ENCODE peak calls at places on chromosomes 7 and 10, in six cellular contexts. One of them, this sample, is unnamed.

GRCh38 chr10:44569193-44570091 is 184.5 kb upstream of the CXCL12 start:
- DNase-seq in cardiac septum: no peak
- DNase-seq in astrocyte of the spinal cord: peak; percentile 87
- DNase-seq in MCF 10A: peak; percentile 50
- DNase-seq in AG10803: peak; percentile 96
- DNase-seq in central memory CD4-positive, alpha-beta T cell: no peak
- DNase-seq in this sample: peak; percentile 88

GRCh38 chr10:93873427-93874115 is 20.2 kb upstream of the SLC35G1 start:
- DNase-seq in cardiac septum: no peak
- DNase-seq in astrocyte of the spinal cord: peak; percentile 53
- DNase-seq in MCF 10A: peak; percentile 53
- DNase-seq in AG10803: peak; percentile 56
- DNase-seq in central memory CD4-positive, alpha-beta T cell: no peak
- DNase-seq in this sample: peak; percentile 20

GRCh38 chr7:126052229-126052628 is 1122.6 kb upstream of the POT1 start:
- DNase-seq in cardiac septum: no peak
- DNase-seq in astrocyte of the spinal cord: no peak
- DNase-seq in MCF 10A: no peak
- DNase-seq in AG10803: no peak
- DNase-seq in central memory CD4-positive, alpha-beta T cell: no peak
- DNase-seq in this sample: no peak

GRCh38 chr7:24717247-24717622 is 40.0 kb downstream of the GSDME start:
- DNase-seq in cardiac septum: peak; percentile 46
- DNase-seq in astrocyte of the spinal cord: no peak
- DNase-seq in MCF 10A: no peak
- DNase-seq in AG10803: no peak
- DNase-seq in central memory CD4-positive, alpha-beta T cell: no peak
- DNase-seq in this sample: no peak

GRCh38 chr7:92955081-92955480 is 118.7 kb upstream of the CDK6 start:
- DNase-seq in cardiac septum: no peak
- DNase-seq in astrocyte of the spinal cord: no peak
- DNase-seq in MCF 10A: no peak
- DNase-seq in AG10803: no peak
- DNase-seq in central memory CD4-positive, alpha-beta T cell: no peak
- DNase-seq in this sample: no peak

GRCh38 chr7:142897691-142898090 is 12.1 kb upstream of the TRPV6 start:
- DNase-seq in cardiac septum: no peak
- DNase-seq in astrocyte of the spinal cord: no peak
- DNase-seq in MCF 10A: no peak
- DNase-seq in AG10803: no peak
- DNase-seq in central memory CD4-positive, alpha-beta T cell: no peak
- DNase-seq in this sample: no peak

GRCh38 chr7:123494193-123494796 is 40.1 kb downstream of the IQUB start:
- DNase-seq in cardiac septum: no peak
- DNase-seq in astrocyte of the spinal cord: peak; percentile 43
- DNase-seq in MCF 10A: peak; percentile 67
- DNase-seq in AG10803: peak; percentile 35
- DNase-seq in central memory CD4-positive, alpha-beta T cell: peak; percentile 35
- DNase-seq in this sample: peak; percentile 44

GRCh38 chr7:96663457-96663856 is 46.2 kb downstream of the SEM1 start:
- DNase-seq in cardiac septum: no peak
- DNase-seq in astrocyte of the spinal cord: no peak
- DNase-seq in MCF 10A: no peak
- DNase-seq in AG10803: no peak
- DNase-seq in central memory CD4-positive, alpha-beta T cell: no peak
- DNase-seq in this sample: no peak

GRCh38 chr7:36186841-36187240 is 33.8 kb downstream of the EEPD1 start:
- DNase-seq in cardiac septum: no peak
- DNase-seq in astrocyte of the spinal cord: no peak
- DNase-seq in MCF 10A: no peak
- DNase-seq in AG10803: no peak
- DNase-seq in central memory CD4-positive, alpha-beta T cell: no peak
- DNase-seq in this sample: no peak

GRCh38 chr7:29642494-29643155 is 79.0 kb downstream of the PRR15 start:
- DNase-seq in cardiac septum: no peak
- DNase-seq in astrocyte of the spinal cord: peak; percentile 4
- DNase-seq in MCF 10A: no peak
- DNase-seq in AG10803: no peak
- DNase-seq in central memory CD4-positive, alpha-beta T cell: no peak
- DNase-seq in this sample: no peak

GRCh38 chr10:89206402-89207180 is 526 bp downstream of the CH25H start:
- DNase-seq in cardiac septum: no peak
- DNase-seq in astrocyte of the spinal cord: no peak
- DNase-seq in MCF 10A: no peak
- DNase-seq in AG10803: peak; percentile 56
- DNase-seq in central memory CD4-positive, alpha-beta T cell: peak; percentile 68
- DNase-seq in this sample: peak; percentile 46

GRCh38 chr7:151125459-151125834 is 39.2 kb downstream of the AGAP3 start:
- DNase-seq in cardiac septum: no peak
- DNase-seq in astrocyte of the spinal cord: peak; percentile 17
- DNase-seq in MCF 10A: no peak
- DNase-seq in AG10803: no peak
- DNase-seq in central memory CD4-positive, alpha-beta T cell: no peak
- DNase-seq in this sample: peak; percentile 32

This sample was measured in GM03348.